ENCODE peak calls at places on chromosomes 12 and 14, in nine cellular contexts. A is WTC11; P is CD8-positive, alpha-beta T cell; G is progenitor cell of endocrine pancreas; B is A549; F is GM13976; W is GM20000; S is coronary artery; K is lower leg skin. M is an unnamed sample.

GRCh38 chr12:91353266-91353665 is 170.6 kb upstream of the DCN start:
- DNase-seq in A (no peak), P (no peak), G (no peak), B (no peak), F (no peak), W (no peak), S (no peak), K (no peak), M (no peak)

GRCh38 chr12:42442888-42443287 is 116.9 kb downstream of the PPHLN1 start:
- DNase-seq in A (no peak), P (no peak), G (no peak), B (no peak), F (no peak), W (no peak), S (no peak), K (no peak), M (no peak)

GRCh38 chr12:101299346-101299745 is 19.4 kb downstream of the UTP20 start:
- DNase-seq in A (no peak), P (no peak), G (no peak), B (no peak), F (no peak), W (no peak), S (no peak), K (no peak), M (no peak)

GRCh38 chr14:64755661-64756265 is 51.5 kb downstream of the PLEKHG3 start:
- DNase-seq in A (no peak), P (peak), G (no peak), B (no peak), F (no peak), W (no peak), S (no peak), K (peak), M (peak)

GRCh38 chr12:48189331-48190125 is 6.1 kb downstream of the CCDC184 start:
- DNase-seq in A (peak), P (peak), G (peak), B (peak), F (peak), W (peak), S (no peak), K (peak), M (peak)

GRCh38 chr14:61703342-61704129 is 8.2 kb downstream of the HIF1A start:
- DNase-seq in A (no peak), P (no peak), G (no peak), B (no peak), F (no peak), W (no peak), S (no peak), K (no peak), M (no peak)

GRCh38 chr12:78403681-78404080 is 460.9 kb upstream of the SYT1 start:
- DNase-seq in A (no peak), P (no peak), G (no peak), B (no peak), F (no peak), W (no peak), S (no peak), K (no peak), M (peak)

GRCh38 chr12:116222358-116222757 is 55.1 kb downstream of the MED13L start:
- DNase-seq in A (no peak), P (no peak), G (no peak), B (no peak), F (no peak), W (no peak), S (no peak), K (peak), M (peak)

GRCh38 chr14:46887144-46887543 is 235.6 kb upstream of the RPL10L start:
- DNase-seq in A (no peak), P (no peak), G (no peak), B (no peak), F (no peak), W (no peak), S (no peak), K (no peak), M (no peak)

GRCh38 chr14:37655418-37655817 is 60.0 kb downstream of the TTC6 start:
- DNase-seq in A (no peak), P (no peak), G (no peak), B (no peak), F (no peak), W (no peak), S (no peak), K (no peak), M (peak)

DNA sequence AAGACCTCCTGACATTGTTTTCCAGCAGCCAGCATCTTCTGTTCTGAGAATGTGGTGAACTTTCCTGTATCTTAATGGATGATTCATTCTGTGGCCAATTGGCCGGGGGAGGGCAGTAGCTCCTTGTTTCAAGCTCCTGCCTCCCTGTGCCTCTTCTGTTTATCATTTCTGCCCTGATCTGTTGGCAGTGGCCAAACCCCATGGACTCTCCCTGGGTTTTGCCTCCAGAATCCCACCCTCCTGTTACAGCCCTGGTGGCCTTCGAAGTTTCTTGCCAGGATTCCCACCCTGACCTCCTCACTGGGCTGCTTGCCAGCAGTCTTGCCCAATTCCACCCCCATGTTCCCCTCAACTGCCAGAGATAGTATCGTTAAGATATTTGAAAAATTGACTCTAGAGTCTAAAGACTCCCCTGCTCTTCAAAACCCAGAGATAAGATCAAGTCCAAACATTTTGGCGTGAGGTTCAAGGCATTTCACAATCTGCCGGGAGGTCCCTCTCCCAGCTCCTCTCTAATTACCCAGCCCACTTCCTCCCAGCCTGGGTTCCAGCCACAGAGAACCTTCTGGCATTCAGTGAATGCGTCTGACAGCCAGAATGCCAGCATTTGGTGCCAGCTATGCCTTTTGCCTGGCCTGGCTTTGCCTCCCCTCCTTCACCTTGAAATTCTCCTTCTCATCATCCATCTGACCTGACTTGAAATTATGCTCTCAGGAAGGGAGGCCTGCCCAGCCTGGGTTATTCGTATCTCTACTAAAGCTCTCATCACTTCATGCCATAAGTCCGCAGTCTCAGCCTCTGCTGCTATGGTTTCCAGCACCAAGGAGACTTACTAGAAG is 37.7 kb upstream of the TXNRD1 start:
- DNase-seq in A (no peak), P (no peak), G (no peak), B (peak), F (no peak), W (no peak), S (peak), K (peak), M (peak)
- TF ChIP-seq CTCF in A (no peak), P (no peak), G (no peak), B (peak), F (no peak), W (no peak), S (no peak), K (no peak), M (peak)

DNA sequence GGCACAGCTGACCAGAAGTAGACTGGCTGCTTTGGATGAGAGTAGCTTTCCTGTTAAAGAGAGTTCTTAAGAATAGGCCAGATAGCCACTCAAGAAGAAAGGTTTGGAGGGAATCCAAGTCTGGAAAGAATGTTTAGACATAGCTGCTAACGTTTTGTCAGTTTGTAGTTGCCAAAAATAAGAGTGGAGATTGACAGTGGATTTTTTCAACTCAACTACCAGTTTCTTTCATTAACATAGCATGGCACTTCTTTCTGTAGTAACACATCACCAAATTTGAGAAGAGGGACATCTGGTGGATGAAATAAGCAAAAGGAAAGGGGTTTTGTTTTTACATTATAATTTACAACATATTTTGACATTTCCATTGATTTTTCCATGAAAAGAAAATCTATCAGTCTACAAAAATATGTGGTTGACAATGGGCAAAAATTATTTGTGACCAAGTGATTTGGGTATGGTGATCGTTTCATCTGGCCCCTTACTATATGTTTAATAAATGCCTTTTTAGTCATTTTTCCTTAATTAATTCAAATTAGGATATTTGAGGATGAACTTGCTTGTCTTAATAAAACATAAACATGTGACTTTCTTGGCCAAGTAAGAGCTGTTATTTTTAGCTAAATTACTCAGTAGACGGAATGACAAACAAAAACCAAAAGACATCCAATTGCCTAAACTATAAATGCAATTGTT is 71.1 kb downstream of the PTPRR start:
- DNase-seq in A (no peak), P (no peak), G (no peak), B (peak), F (no peak), W (no peak), S (no peak), K (no peak), M (peak)
- TF ChIP-seq CTCF in A (no peak), P (no peak), G (peak), B (peak), F (no peak), W (no peak), S (no peak), K (no peak), M (peak)

GRCh38 chr14:92600318-92601053 is 86.9 kb downstream of the RIN3 start:
- DNase-seq in A (no peak), P (no peak), G (no peak), B (peak), F (no peak), W (no peak), S (no peak), K (no peak), M (peak)
- TF ChIP-seq CTCF in A (no peak), P (no peak), G (no peak), B (peak), F (no peak), W (no peak), S (no peak), K (no peak), M (no peak)

DNA sequence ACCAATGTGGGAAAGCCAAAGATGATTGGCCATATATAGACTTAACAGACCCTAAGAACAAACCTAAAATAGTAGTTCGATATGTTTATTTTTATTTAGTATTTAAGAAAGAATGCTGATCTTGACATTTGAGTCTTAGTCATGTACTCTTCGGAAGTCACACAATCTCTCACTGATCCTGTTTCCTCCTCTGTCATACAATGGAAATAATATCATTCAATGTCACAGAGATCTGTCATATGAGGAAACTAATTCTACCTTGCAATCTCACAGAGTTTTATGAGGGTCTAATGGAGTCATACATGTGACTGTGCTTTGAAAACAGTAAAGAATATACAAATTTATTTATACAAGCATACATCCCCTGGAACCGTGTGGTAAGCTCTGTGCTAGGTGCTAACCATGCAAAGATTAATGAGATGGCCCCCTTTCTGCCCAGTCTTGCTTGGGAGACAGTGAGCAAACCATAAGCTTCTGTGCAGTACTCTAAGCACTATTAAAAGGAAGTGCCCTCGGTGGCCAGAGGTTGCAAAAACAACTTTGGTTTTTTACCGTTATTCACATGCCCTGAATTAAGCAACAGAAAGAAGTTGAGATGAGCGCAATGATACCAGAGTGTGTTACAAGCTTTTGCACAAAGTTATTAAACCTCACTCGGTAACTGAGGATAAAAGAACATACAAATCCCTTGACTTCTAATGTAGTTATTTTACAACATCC is 1.7 kb upstream of the LIN7A start:
- DNase-seq in A (no peak), P (no peak), G (no peak), B (no peak), F (no peak), W (no peak), S (no peak), K (no peak), M (no peak)
- TF ChIP-seq CTCF in A (no peak), P (no peak), G (no peak), B (no peak), F (no peak), W (no peak), S (no peak), K (no peak), M (no peak)

DNA sequence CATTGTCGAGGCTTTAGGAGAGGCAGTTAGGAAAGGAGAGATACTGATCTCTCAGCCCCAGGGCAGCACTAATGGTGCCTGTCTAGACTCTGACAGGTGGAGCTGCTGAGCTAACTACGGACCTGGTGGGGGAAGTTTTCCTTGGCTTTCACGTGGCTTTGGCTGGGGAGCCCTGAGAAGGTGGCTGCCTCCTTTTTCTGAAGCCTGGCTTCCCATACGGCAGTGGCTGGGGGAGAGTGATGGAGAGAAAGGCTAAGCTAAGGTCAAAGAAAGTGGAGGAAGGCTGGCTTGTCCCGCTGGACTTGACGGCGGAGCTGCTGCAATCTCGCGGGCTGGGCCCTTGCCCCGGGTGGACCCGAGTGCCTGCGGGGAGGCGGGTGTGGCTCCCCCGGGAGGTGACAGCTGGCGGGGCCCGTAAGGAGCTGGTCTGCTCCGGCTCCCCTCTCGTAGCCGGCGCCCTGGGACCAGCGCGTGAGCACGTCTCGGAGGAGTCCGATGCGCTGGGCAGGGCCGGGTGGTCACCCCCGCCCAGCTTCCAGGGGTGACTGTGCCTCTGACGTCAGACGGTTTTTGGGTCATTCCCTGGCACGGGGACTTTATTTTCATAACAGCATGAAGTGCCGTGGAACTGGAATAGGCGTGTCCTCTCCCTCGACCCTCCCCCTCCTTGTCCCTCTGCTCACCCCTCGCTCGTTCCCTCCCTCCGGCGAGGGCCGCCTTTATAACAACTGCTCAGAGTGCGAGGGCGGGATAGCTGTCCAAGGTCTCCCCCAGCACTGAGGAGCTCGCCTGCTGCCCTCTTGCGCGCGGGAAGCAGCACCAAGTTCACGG is at the start of gene GPRC5A:
- DNase-seq in A (peak), P (no peak), G (peak), B (peak), F (peak), W (peak), S (peak), K (peak), M (peak)
- TF ChIP-seq CTCF in A (no peak), P (no peak), G (peak), B (peak), F (no peak), W (peak), S (no peak), K (no peak), M (peak)